ENCODE peak calls at places on chromosome 5, in four cellular contexts. P is testis, L is astrocyte of the spinal cord, K is psoas muscle. O is an unnamed sample.
A peak's percentile ranks its signal among the peaks of the same experiment; 100 is the strongest.

GRCh38 chr5:179840321-179840720 is 18.3 kb downstream of the MRNIP start:
- DNase-seq in P (no peak), L (no peak), K (no peak), O (no peak)

GRCh38 chr5:127705120-127705892 is 2.1 kb downstream of the CCDC192 start:
- DNase-seq in P (peak; percentile 22), L (peak; percentile 80), K (no peak), O (no peak)

GRCh38 chr5:81965510-81965909 is 6.3 kb upstream of the ATG10 start:
- DNase-seq in P (no peak), L (peak; percentile 6), K (no peak), O (no peak)

GRCh38 chr5:111800351-111800750 is 43.4 kb upstream of the NREP start:
- DNase-seq in P (no peak), L (no peak), K (no peak), O (no peak)

GRCh38 chr5:31833005-31833404 is 194.1 kb downstream of the PDZD2 start:
- DNase-seq in P (no peak), L (no peak), K (no peak), O (no peak)

GRCh38 chr5:141874262-141874964 is 3.8 kb downstream of the PCDH1 start:
- DNase-seq in P (peak; percentile 19), L (no peak), K (no peak), O (no peak)

GRCh38 chr5:132446621-132447020 is 44.0 kb downstream of the IRF1 start:
- DNase-seq in P (peak; percentile 91), L (peak; percentile 68), K (peak; percentile 77), O (no peak)

GRCh38 chr5:104845541-104845940 is 1283.0 kb upstream of the NUDT12 start:
- DNase-seq in P (no peak), L (no peak), K (no peak), O (no peak)

GRCh38 chr5:135478938-135479337 is 26.8 kb upstream of the TIFAB start:
- DNase-seq in P (no peak), L (no peak), K (no peak), O (no peak)

GRCh38 chr5:67020231-67020630 is 176.4 kb downstream of the CD180 start:
- DNase-seq in P (no peak), L (no peak), K (no peak), O (no peak)

GRCh38 chr5:67061511-67061910 is 135.1 kb downstream of the CD180 start:
- DNase-seq in P (no peak), L (no peak), K (no peak), O (no peak)

GRCh38 chr5:147055304-147055826 is 176.8 kb upstream of the PPP2R2B start:
- DNase-seq in P (no peak), L (no peak), K (no peak), O (no peak)

GRCh38 chr5:68680376-68680775 is 413.4 kb upstream of the SLC30A5 start:
- DNase-seq in P (no peak), L (no peak), K (no peak), O (no peak)

GRCh38 chr5:8730194-8730593 is 815.7 kb downstream of the SEMA5A start:
- DNase-seq in P (no peak), L (peak; percentile 64), K (no peak), O (no peak)

GRCh38 chr5:52199833-52200232 is 587.9 kb upstream of the ITGA1 start:
- DNase-seq in P (no peak), L (no peak), K (no peak), O (no peak)

GRCh38 chr5:50562694-50563093 is 103.7 kb upstream of the PARP8 start:
- DNase-seq in P (no peak), L (no peak), K (no peak), O (no peak)

GRCh38 chr5:96226941-96227552 is 206.0 kb downstream of the PCSK1 start:
- DNase-seq in P (peak; percentile 28), L (peak; percentile 95), K (peak; percentile 46), O (peak; percentile 30)

GRCh38 chr5:115461506-115462290 is 82.9 kb downstream of the FEM1C start:
- DNase-seq in P (no peak), L (peak; percentile 89), K (no peak), O (no peak)

GRCh38 chr5:142740474-142740873 is 29.7 kb upstream of the ARHGAP26 start:
- DNase-seq in P (no peak), L (no peak), K (no peak), O (no peak)

GRCh38 chr5:110209401-110209800 is 517.1 kb downstream of the TMEM232 start:
- DNase-seq in P (no peak), L (no peak), K (no peak), O (no peak)

GRCh38 chr5:105952875-105953274 is 1717.9 kb downstream of the EFNA5 start:
- DNase-seq in P (no peak), L (no peak), K (no peak), O (no peak)

GRCh38 chr5:138180841-138181240 is 1.9 kb downstream of the KIF20A start:
- DNase-seq in P (no peak), L (no peak), K (no peak), O (no peak)

GRCh38 chr5:91419571-91420537 is 36.7 kb upstream of the ARRDC3 start:
- DNase-seq in P (peak; percentile 78), L (peak; percentile 67), K (peak; percentile 34), O (peak; percentile 89)

GRCh38 chr5:88686743-88687142 is 196.2 kb downstream of the MEF2C start:
- DNase-seq in P (no peak), L (no peak), K (no peak), O (no peak)

GRCh38 chr5:16690243-16690839 is 73.5 kb upstream of the RETREG1 start:
- DNase-seq in P (peak; percentile 53), L (peak; percentile 62), K (no peak), O (no peak)

GRCh38 chr5:76303917-76304316 is 99.2 kb upstream of the IQGAP2 start:
- DNase-seq in P (no peak), L (no peak), K (no peak), O (no peak)

GRCh38 chr5:148740966-148741742 is 85.3 kb upstream of the ADRB2 start:
- DNase-seq in P (no peak), L (peak; percentile 79), K (no peak), O (no peak)

GRCh38 chr5:15073453-15073852 is 201.9 kb upstream of the ANKH start:
- DNase-seq in P (no peak), L (no peak), K (no peak), O (no peak)

GRCh38 chr5:157471709-157472108 is 11.7 kb downstream of the NIPAL4 start:
- DNase-seq in P (no peak), L (no peak), K (no peak), O (no peak)

GRCh38 chr5:68224561-68225187 is 9.1 kb downstream of the PIK3R1 start:
- DNase-seq in P (no peak), L (no peak), K (no peak), O (no peak)

GRCh38 chr5:177609076-177610059 is 9.4 kb downstream of the B4GALT7 start:
- DNase-seq in P (peak; percentile 32), L (no peak), K (no peak), O (no peak)

GRCh38 chr5:167311340-167311739 is 980.1 kb upstream of the WWC1 start:
- DNase-seq in P (no peak), L (no peak), K (no peak), O (no peak)

GRCh38 chr5:139575751-139576150 is 14.6 kb downstream of the UBE2D2 start:
- DNase-seq in P (no peak), L (no peak), K (no peak), O (no peak)

GRCh38 chr5:107670028-107670926 is 460 bp downstream of the EFNA5 start:
- DNase-seq in P (peak; percentile 40), L (peak; percentile 47), K (peak; percentile 31), O (peak; percentile 28)

GRCh38 chr5:10509593-10509992 is 54.3 kb upstream of the ANKRD33B start:
- DNase-seq in P (no peak), L (no peak), K (no peak), O (no peak)

GRCh38 chr5:150034677-150035076 is 34.1 kb downstream of the HMGXB3 start:
- DNase-seq in P (no peak), L (peak; percentile 89), K (no peak), O (no peak)

DNA sequence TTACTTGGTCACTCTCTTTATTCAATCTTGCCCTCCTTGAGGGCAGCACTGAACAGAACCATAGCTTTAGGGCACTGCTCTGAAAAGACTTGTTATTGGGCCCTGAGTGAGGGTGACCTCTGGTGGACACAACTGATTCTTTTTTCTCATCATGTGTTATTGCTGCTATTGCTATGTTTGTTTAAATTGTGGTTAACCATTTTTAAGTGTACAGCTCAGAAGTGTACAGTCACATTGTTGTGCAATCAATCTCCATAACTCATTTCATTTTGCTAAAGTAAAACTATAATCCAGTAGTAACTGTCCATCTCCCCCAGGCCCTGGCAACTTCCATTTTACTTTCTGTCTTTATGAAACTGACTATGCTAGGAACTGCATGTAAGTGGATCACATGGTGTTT is 351.1 kb upstream of the RIOK2 start:
- DNase-seq in P (peak; percentile 47), L (peak; percentile 87), K (no peak), O (no peak)
- TF ChIP-seq CTCF in P (peak; percentile 58), L (peak; percentile 71), K (peak; percentile 37), O (no peak)

GRCh38 chr5:11619339-11620028 is 284.8 kb downstream of the CTNND2 start:
- DNase-seq in P (no peak), L (peak; percentile 14), K (no peak), O (no peak)
- TF ChIP-seq CTCF in P (no peak), L (peak; percentile 15), K (no peak), O (no peak)

GRCh38 chr5:54133917-54134316 is 176.5 kb downstream of the ARL15 start:
- DNase-seq in P (no peak), L (no peak), K (no peak), O (no peak)
- TF ChIP-seq CTCF in P (no peak), L (no peak), K (no peak), O (no peak)

GRCh38 chr5:664343-664993 is 28.7 kb downstream of the TPPP start:
- DNase-seq in P (no peak), L (no peak), K (no peak), O (no peak)
- TF ChIP-seq CTCF in P (no peak), L (no peak), K (no peak), O (no peak)

GRCh38 chr5:74587300-74587699 is 53.2 kb downstream of the ENC1 start:
- DNase-seq in P (no peak), L (no peak), K (no peak), O (no peak)
- TF ChIP-seq CTCF in P (no peak), L (no peak), K (no peak), O (no peak)

GRCh38 chr5:155983954-155984353 is 343.0 kb upstream of the SGCD start:
- DNase-seq in P (no peak), L (no peak), K (no peak), O (no peak)

GRCh38 chr5:155978805-155979204 is 348.2 kb upstream of the SGCD start:
- DNase-seq in P (no peak), L (no peak), K (no peak), O (no peak)

GRCh38 chr5:155987261-155987810 is 339.6 kb upstream of the SGCD start:
- DNase-seq in P (no peak), L (no peak), K (no peak), O (no peak)

DNA sequence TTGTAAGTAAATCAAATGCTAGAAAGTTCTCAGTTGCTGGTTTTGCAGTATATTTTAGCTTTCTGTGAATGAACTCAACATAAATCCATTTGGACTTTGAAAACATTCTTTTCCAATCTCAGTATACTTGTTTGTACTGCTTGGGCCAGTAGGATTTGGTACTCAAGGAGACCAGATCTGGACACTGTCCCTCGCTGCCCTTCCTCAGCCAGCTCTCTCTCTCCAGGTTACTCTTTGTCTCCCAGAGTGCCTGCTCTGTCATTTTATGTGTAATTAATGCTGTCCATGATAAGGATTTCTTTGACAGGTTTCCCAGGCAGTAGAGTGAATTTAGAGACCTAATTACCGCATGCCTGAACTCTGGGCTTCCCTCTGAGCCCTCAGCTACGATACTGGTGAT is 344.6 kb upstream of the SGCD start:
- DNase-seq in P (no peak), L (no peak), K (no peak), O (no peak)
- TF ChIP-seq CTCF in P (no peak), L (no peak), K (no peak), O (no peak)